ENCODE peak calls at places on chromosome 9, in nine cellular contexts. One of them, this sample, is unnamed.
A peak's percentile ranks its signal among the peaks of the same experiment; 100 is the strongest.

GRCh38 chr9:5364294-5364990 is 24.8 kb upstream of the RLN1 start:
- DNase-seq in kidney tubule cell: peak; percentile 40
- DNase-seq in stimulated activated effector memory CD8-positive, alpha-beta T cell treated with anti-CD3 and anti-CD28 coated beads, Interleukin-12 subunit alpha, Interleukin-12 subunit beta, amount 100 ng/mL, for 72 hours: no peak
- DNase-seq in AML-193: no peak
- DNase-seq in stimulated activated naive B cell treated with anti-CD40 and anti-IgM and Interleukin-4, amounts not matched to agents 10 μg/mL and 1 μg/mL and 100 μg/mL, for 72 hours: no peak
- DNase-seq in D341Med: no peak
- DNase-seq in hippocampal formation: no peak
- DNase-seq in activated CD4-positive, alpha-beta T cell treated with anti-CD3 and anti-CD28 coated beads for 24 hours: no peak
- DNase-seq in CD8-positive, alpha-beta T cell: no peak
- DNase-seq in this sample: no peak

GRCh38 chr9:136947955-136948510 is 3.0 kb downstream of the C8G start:
- DNase-seq in stimulated activated naive B cell treated with anti-CD40 and anti-IgM and Interleukin-4, amounts not matched to agents 10 μg/mL and 1 μg/mL and 100 μg/mL, for 72 hours: no peak
- DNase-seq in hippocampal formation: peak; percentile 38
- DNase-seq in activated CD4-positive, alpha-beta T cell treated with anti-CD3 and anti-CD28 coated beads for 24 hours: no peak
- DNase-seq in stimulated activated effector memory CD8-positive, alpha-beta T cell treated with anti-CD3 and anti-CD28 coated beads, Interleukin-12 subunit alpha, Interleukin-12 subunit beta, amount 100 ng/mL, for 72 hours: no peak
- DNase-seq in CD8-positive, alpha-beta T cell: no peak
- DNase-seq in kidney tubule cell: peak; percentile 30
- DNase-seq in D341Med: no peak
- DNase-seq in AML-193: peak; percentile 32
- DNase-seq in this sample: no peak

GRCh38 chr9:3708751-3709150 is 182.9 kb upstream of the RFX3 start:
- DNase-seq in hippocampal formation: peak; percentile 62
- DNase-seq in kidney tubule cell: peak; percentile 88
- DNase-seq in D341Med: peak; percentile 27
- DNase-seq in AML-193: no peak
- DNase-seq in activated CD4-positive, alpha-beta T cell treated with anti-CD3 and anti-CD28 coated beads for 24 hours: no peak
- DNase-seq in stimulated activated naive B cell treated with anti-CD40 and anti-IgM and Interleukin-4, amounts not matched to agents 10 μg/mL and 1 μg/mL and 100 μg/mL, for 72 hours: no peak
- DNase-seq in CD8-positive, alpha-beta T cell: no peak
- DNase-seq in stimulated activated effector memory CD8-positive, alpha-beta T cell treated with anti-CD3 and anti-CD28 coated beads, Interleukin-12 subunit alpha, Interleukin-12 subunit beta, amount 100 ng/mL, for 72 hours: no peak
- DNase-seq in this sample: no peak

GRCh38 chr9:120941046-120941770 is 14.6 kb upstream of the TRAF1 start:
- DNase-seq in activated CD4-positive, alpha-beta T cell treated with anti-CD3 and anti-CD28 coated beads for 24 hours: no peak
- DNase-seq in CD8-positive, alpha-beta T cell: no peak
- DNase-seq in hippocampal formation: no peak
- DNase-seq in D341Med: no peak
- DNase-seq in kidney tubule cell: peak; percentile 30
- DNase-seq in AML-193: no peak
- DNase-seq in stimulated activated effector memory CD8-positive, alpha-beta T cell treated with anti-CD3 and anti-CD28 coated beads, Interleukin-12 subunit alpha, Interleukin-12 subunit beta, amount 100 ng/mL, for 72 hours: no peak
- DNase-seq in stimulated activated naive B cell treated with anti-CD40 and anti-IgM and Interleukin-4, amounts not matched to agents 10 μg/mL and 1 μg/mL and 100 μg/mL, for 72 hours: no peak
- DNase-seq in this sample: no peak

GRCh38 chr9:120915854-120916495 is 10.6 kb downstream of the TRAF1 start:
- DNase-seq in AML-193: no peak
- DNase-seq in stimulated activated naive B cell treated with anti-CD40 and anti-IgM and Interleukin-4, amounts not matched to agents 10 μg/mL and 1 μg/mL and 100 μg/mL, for 72 hours: no peak
- DNase-seq in CD8-positive, alpha-beta T cell: no peak
- DNase-seq in activated CD4-positive, alpha-beta T cell treated with anti-CD3 and anti-CD28 coated beads for 24 hours: no peak
- DNase-seq in kidney tubule cell: no peak
- DNase-seq in hippocampal formation: peak; percentile 43
- DNase-seq in D341Med: no peak
- DNase-seq in stimulated activated effector memory CD8-positive, alpha-beta T cell treated with anti-CD3 and anti-CD28 coated beads, Interleukin-12 subunit alpha, Interleukin-12 subunit beta, amount 100 ng/mL, for 72 hours: no peak
- DNase-seq in this sample: no peak

GRCh38 chr9:79952401-79952800 is 380.6 kb downstream of the TLE4 start:
- DNase-seq in hippocampal formation: no peak
- DNase-seq in AML-193: no peak
- DNase-seq in kidney tubule cell: no peak
- DNase-seq in CD8-positive, alpha-beta T cell: no peak
- DNase-seq in D341Med: no peak
- DNase-seq in stimulated activated naive B cell treated with anti-CD40 and anti-IgM and Interleukin-4, amounts not matched to agents 10 μg/mL and 1 μg/mL and 100 μg/mL, for 72 hours: no peak
- DNase-seq in stimulated activated effector memory CD8-positive, alpha-beta T cell treated with anti-CD3 and anti-CD28 coated beads, Interleukin-12 subunit alpha, Interleukin-12 subunit beta, amount 100 ng/mL, for 72 hours: no peak
- DNase-seq in activated CD4-positive, alpha-beta T cell treated with anti-CD3 and anti-CD28 coated beads for 24 hours: no peak
- DNase-seq in this sample: no peak

GRCh38 chr9:130241198-130241535 is 24.4 kb upstream of the HMCN2 start:
- DNase-seq in kidney tubule cell: no peak
- DNase-seq in AML-193: no peak
- DNase-seq in CD8-positive, alpha-beta T cell: no peak
- DNase-seq in activated CD4-positive, alpha-beta T cell treated with anti-CD3 and anti-CD28 coated beads for 24 hours: no peak
- DNase-seq in D341Med: peak; percentile 12
- DNase-seq in stimulated activated naive B cell treated with anti-CD40 and anti-IgM and Interleukin-4, amounts not matched to agents 10 μg/mL and 1 μg/mL and 100 μg/mL, for 72 hours: no peak
- DNase-seq in hippocampal formation: no peak
- DNase-seq in stimulated activated effector memory CD8-positive, alpha-beta T cell treated with anti-CD3 and anti-CD28 coated beads, Interleukin-12 subunit alpha, Interleukin-12 subunit beta, amount 100 ng/mL, for 72 hours: no peak
- DNase-seq in this sample: no peak

GRCh38 chr9:33452828-33453271 is 5.5 kb upstream of the AQP3 start:
- DNase-seq in AML-193: peak; percentile 39
- DNase-seq in CD8-positive, alpha-beta T cell: peak; percentile 66
- DNase-seq in D341Med: peak; percentile 79
- DNase-seq in stimulated activated naive B cell treated with anti-CD40 and anti-IgM and Interleukin-4, amounts not matched to agents 10 μg/mL and 1 μg/mL and 100 μg/mL, for 72 hours: no peak
- DNase-seq in stimulated activated effector memory CD8-positive, alpha-beta T cell treated with anti-CD3 and anti-CD28 coated beads, Interleukin-12 subunit alpha, Interleukin-12 subunit beta, amount 100 ng/mL, for 72 hours: peak; percentile 47
- DNase-seq in hippocampal formation: no peak
- DNase-seq in activated CD4-positive, alpha-beta T cell treated with anti-CD3 and anti-CD28 coated beads for 24 hours: no peak
- DNase-seq in kidney tubule cell: peak; percentile 87
- DNase-seq in this sample: peak; percentile 26

GRCh38 chr9:130940693-130941576 is 1.9 kb upstream of the FIBCD1 start:
- DNase-seq in CD8-positive, alpha-beta T cell: peak; percentile 82
- DNase-seq in AML-193: peak; percentile 15
- DNase-seq in stimulated activated naive B cell treated with anti-CD40 and anti-IgM and Interleukin-4, amounts not matched to agents 10 μg/mL and 1 μg/mL and 100 μg/mL, for 72 hours: peak; percentile 63
- DNase-seq in kidney tubule cell: peak; percentile 85
- DNase-seq in D341Med: peak; percentile 83
- DNase-seq in stimulated activated effector memory CD8-positive, alpha-beta T cell treated with anti-CD3 and anti-CD28 coated beads, Interleukin-12 subunit alpha, Interleukin-12 subunit beta, amount 100 ng/mL, for 72 hours: peak; percentile 63
- DNase-seq in activated CD4-positive, alpha-beta T cell treated with anti-CD3 and anti-CD28 coated beads for 24 hours: peak; percentile 62
- DNase-seq in hippocampal formation: no peak
- DNase-seq in this sample: peak; percentile 43

GRCh38 chr9:73049280-73049679 is 96.4 kb upstream of the ALDH1A1 start:
- DNase-seq in stimulated activated naive B cell treated with anti-CD40 and anti-IgM and Interleukin-4, amounts not matched to agents 10 μg/mL and 1 μg/mL and 100 μg/mL, for 72 hours: no peak
- DNase-seq in kidney tubule cell: no peak
- DNase-seq in activated CD4-positive, alpha-beta T cell treated with anti-CD3 and anti-CD28 coated beads for 24 hours: no peak
- DNase-seq in stimulated activated effector memory CD8-positive, alpha-beta T cell treated with anti-CD3 and anti-CD28 coated beads, Interleukin-12 subunit alpha, Interleukin-12 subunit beta, amount 100 ng/mL, for 72 hours: no peak
- DNase-seq in D341Med: no peak
- DNase-seq in AML-193: no peak
- DNase-seq in hippocampal formation: no peak
- DNase-seq in CD8-positive, alpha-beta T cell: no peak
- DNase-seq in this sample: no peak

GRCh38 chr9:4303002-4303401 is 3.1 kb upstream of the GLIS3 start:
- DNase-seq in kidney tubule cell: no peak
- DNase-seq in D341Med: no peak
- DNase-seq in stimulated activated naive B cell treated with anti-CD40 and anti-IgM and Interleukin-4, amounts not matched to agents 10 μg/mL and 1 μg/mL and 100 μg/mL, for 72 hours: no peak
- DNase-seq in AML-193: no peak
- DNase-seq in activated CD4-positive, alpha-beta T cell treated with anti-CD3 and anti-CD28 coated beads for 24 hours: no peak
- DNase-seq in stimulated activated effector memory CD8-positive, alpha-beta T cell treated with anti-CD3 and anti-CD28 coated beads, Interleukin-12 subunit alpha, Interleukin-12 subunit beta, amount 100 ng/mL, for 72 hours: no peak
- DNase-seq in hippocampal formation: no peak
- DNase-seq in CD8-positive, alpha-beta T cell: no peak
- DNase-seq in this sample: no peak

GRCh38 chr9:115157245-115157674 is 39.3 kb upstream of the TNC start:
- DNase-seq in AML-193: no peak
- DNase-seq in kidney tubule cell: peak; percentile 94
- DNase-seq in stimulated activated effector memory CD8-positive, alpha-beta T cell treated with anti-CD3 and anti-CD28 coated beads, Interleukin-12 subunit alpha, Interleukin-12 subunit beta, amount 100 ng/mL, for 72 hours: no peak
- DNase-seq in CD8-positive, alpha-beta T cell: no peak
- DNase-seq in stimulated activated naive B cell treated with anti-CD40 and anti-IgM and Interleukin-4, amounts not matched to agents 10 μg/mL and 1 μg/mL and 100 μg/mL, for 72 hours: no peak
- DNase-seq in D341Med: no peak
- DNase-seq in activated CD4-positive, alpha-beta T cell treated with anti-CD3 and anti-CD28 coated beads for 24 hours: no peak
- DNase-seq in hippocampal formation: no peak
- DNase-seq in this sample: no peak

GRCh38 chr9:4922730-4923129 is 62.3 kb upstream of the JAK2 start:
- DNase-seq in activated CD4-positive, alpha-beta T cell treated with anti-CD3 and anti-CD28 coated beads for 24 hours: no peak
- DNase-seq in AML-193: no peak
- DNase-seq in stimulated activated naive B cell treated with anti-CD40 and anti-IgM and Interleukin-4, amounts not matched to agents 10 μg/mL and 1 μg/mL and 100 μg/mL, for 72 hours: no peak
- DNase-seq in hippocampal formation: no peak
- DNase-seq in stimulated activated effector memory CD8-positive, alpha-beta T cell treated with anti-CD3 and anti-CD28 coated beads, Interleukin-12 subunit alpha, Interleukin-12 subunit beta, amount 100 ng/mL, for 72 hours: no peak
- DNase-seq in CD8-positive, alpha-beta T cell: no peak
- DNase-seq in kidney tubule cell: no peak
- DNase-seq in D341Med: no peak
- DNase-seq in this sample: no peak

GRCh38 chr9:124050955-124051354 is 39.4 kb downstream of the LHX2 start:
- DNase-seq in stimulated activated effector memory CD8-positive, alpha-beta T cell treated with anti-CD3 and anti-CD28 coated beads, Interleukin-12 subunit alpha, Interleukin-12 subunit beta, amount 100 ng/mL, for 72 hours: no peak
- DNase-seq in CD8-positive, alpha-beta T cell: no peak
- DNase-seq in kidney tubule cell: no peak
- DNase-seq in stimulated activated naive B cell treated with anti-CD40 and anti-IgM and Interleukin-4, amounts not matched to agents 10 μg/mL and 1 μg/mL and 100 μg/mL, for 72 hours: no peak
- DNase-seq in hippocampal formation: no peak
- DNase-seq in AML-193: no peak
- DNase-seq in activated CD4-positive, alpha-beta T cell treated with anti-CD3 and anti-CD28 coated beads for 24 hours: no peak
- DNase-seq in D341Med: no peak
- DNase-seq in this sample: no peak

GRCh38 chr9:106799146-106799545 is 63.8 kb upstream of the ZNF462 start:
- DNase-seq in activated CD4-positive, alpha-beta T cell treated with anti-CD3 and anti-CD28 coated beads for 24 hours: no peak
- DNase-seq in stimulated activated effector memory CD8-positive, alpha-beta T cell treated with anti-CD3 and anti-CD28 coated beads, Interleukin-12 subunit alpha, Interleukin-12 subunit beta, amount 100 ng/mL, for 72 hours: no peak
- DNase-seq in AML-193: no peak
- DNase-seq in stimulated activated naive B cell treated with anti-CD40 and anti-IgM and Interleukin-4, amounts not matched to agents 10 μg/mL and 1 μg/mL and 100 μg/mL, for 72 hours: no peak
- DNase-seq in kidney tubule cell: peak; percentile 92
- DNase-seq in hippocampal formation: no peak
- DNase-seq in D341Med: no peak
- DNase-seq in CD8-positive, alpha-beta T cell: no peak
- DNase-seq in this sample: no peak

This sample was measured in activated CD8-positive, alpha-beta memory T cell treated with anti-CD3 and anti-CD28 coated beads for 4 hours.